ENCODE peak calls at places on chromosome 1, in eight cellular contexts. Y is activated CD8-positive, alpha-beta memory T cell treated with anti-CD3 and anti-CD28 coated beads, Interleukin-2, amount 50 U/mL, for 48 hours; V is activated naive CD4-positive, alpha-beta T cell; Q is pancreas; M is AG08395; U is retina; O is naive thymus-derived CD4-positive, alpha-beta T cell; S is Right ventricle myocardium superior. W is an unnamed sample.

GRCh38 chr1:215749423-215749822 is 182.3 kb downstream of the KCTD3 start:
- DNase-seq in Y (no peak), V (no peak), Q (no peak), M (peak; percentile 54), U (no peak), O (no peak), S (no peak), W (no peak)

GRCh38 chr1:16999863-17000262 is 11.9 kb downstream of the ATP13A2 start:
- DNase-seq in Y (no peak), V (no peak), Q (no peak), M (no peak), U (no peak), O (no peak), S (no peak), W (no peak)

GRCh38 chr1:11740258-11741192 is 4.6 kb downstream of the AGTRAP start:
- DNase-seq in Y (no peak), V (no peak), Q (no peak), M (no peak), U (no peak), O (no peak), S (no peak), W (peak; percentile 32)

GRCh38 chr1:115530407-115530806 is 111.4 kb upstream of the VANGL1 start:
- DNase-seq in Y (no peak), V (no peak), Q (no peak), M (peak; percentile 61), U (no peak), O (no peak), S (no peak), W (no peak)

GRCh38 chr1:119099775-119100174 is 40.7 kb downstream of the WARS2 start:
- DNase-seq in Y (no peak), V (no peak), Q (no peak), M (no peak), U (no peak), O (no peak), S (no peak), W (no peak)

GRCh38 chr1:42747125-42747524 is 7.1 kb upstream of the CLDN19 start:
- DNase-seq in Y (peak; percentile 72), V (peak; percentile 6), Q (peak; percentile 40), M (no peak), U (peak; percentile 81), O (peak; percentile 19), S (peak; percentile 72), W (peak; percentile 57)

GRCh38 chr1:19815801-19816736 is 986 bp upstream of the RNF186 start:
- DNase-seq in Y (peak; percentile 40), V (no peak), Q (peak; percentile 87), M (no peak), U (no peak), O (no peak), S (no peak), W (no peak)

GRCh38 chr1:3372317-3372716 is 82.1 kb upstream of the ARHGEF16 start:
- DNase-seq in Y (no peak), V (no peak), Q (no peak), M (no peak), U (no peak), O (no peak), S (no peak), W (no peak)

GRCh38 chr1:29949676-29950075 is 713.4 kb downstream of the PTPRU start:
- DNase-seq in Y (no peak), V (no peak), Q (no peak), M (no peak), U (no peak), O (no peak), S (no peak), W (no peak)

GRCh38 chr1:116737020-116737854 is 17.0 kb upstream of the CD2 start:
- DNase-seq in Y (peak; percentile 82), V (peak; percentile 22), Q (peak; percentile 68), M (peak; percentile 74), U (peak; percentile 74), O (peak; percentile 82), S (peak; percentile 62), W (peak; percentile 68)

GRCh38 chr1:198346178-198346577 is 189.4 kb downstream of the NEK7 start:
- DNase-seq in Y (no peak), V (no peak), Q (no peak), M (no peak), U (no peak), O (no peak), S (no peak), W (no peak)

GRCh38 chr1:8166436-8166835 is 140.3 kb upstream of the ERRFI1 start:
- DNase-seq in Y (no peak), V (no peak), Q (no peak), M (no peak), U (no peak), O (no peak), S (no peak), W (no peak)

GRCh38 chr1:3948344-3948743 is 48.3 kb upstream of the C1orf174 start:
- DNase-seq in Y (no peak), V (no peak), Q (no peak), M (no peak), U (no peak), O (no peak), S (no peak), W (no peak)

GRCh38 chr1:103529746-103530145 is 4.2 kb downstream of the RNPC3 start:
- DNase-seq in Y (peak; percentile 73), V (no peak), Q (peak; percentile 46), M (no peak), U (no peak), O (no peak), S (no peak), W (peak; percentile 25)

W was measured in mesendoderm.